ENCODE peak calls at places on chromosome 7, in five cellular contexts. V is fibroblast of lung, F is tibial artery, S is GM13976, I is cardiac fibroblast. M is an unnamed sample.

GRCh38 chr7:156820445-156821063 is 72.4 kb downstream of the LMBR1 start:
- DNase-seq in V (no peak), I (no peak), F (no peak), S (no peak), M (no peak)

GRCh38 chr7:81501220-81501619 is 268.6 kb downstream of the HGF start:
- DNase-seq in F (no peak), S (no peak), I (peak), V (peak), M (no peak)

GRCh38 chr7:19118896-19119301 is 1.5 kb upstream of the TWIST1 start:
- DNase-seq in F (no peak), S (no peak), V (no peak), I (no peak), M (no peak)

GRCh38 chr7:71687831-71688599 is 556.1 kb downstream of the GALNT17 start:
- DNase-seq in V (no peak), S (no peak), I (no peak), F (no peak), M (no peak)

GRCh38 chr7:114468844-114469243 is 54.2 kb downstream of the FOXP2 start:
- DNase-seq in I (peak), F (no peak), S (no peak), V (peak), M (no peak)

GRCh38 chr7:329691-330281 is 39.8 kb downstream of the FOXL3 start:
- DNase-seq in S (no peak), I (no peak), F (no peak), V (no peak), M (no peak)

GRCh38 chr7:28748934-28749584 is 209.1 kb downstream of the TRIL start:
- DNase-seq in F (peak), S (peak), I (no peak), V (peak), M (no peak)

GRCh38 chr7:8440670-8441069 is 7.3 kb downstream of the NXPH1 start:
- DNase-seq in V (no peak), S (no peak), F (no peak), I (no peak), M (no peak)

GRCh38 chr7:112056409-112056808 is 149.8 kb downstream of the DOCK4 start:
- DNase-seq in S (peak), I (peak), V (no peak), F (no peak), M (no peak)

GRCh38 chr7:87328281-87328680 is 17.2 kb upstream of the CROT start:
- DNase-seq in F (no peak), I (peak), V (peak), S (no peak), M (peak)

GRCh38 chr7:101754432-101755159 is 62.8 kb upstream of the CUX1 start:
- DNase-seq in S (no peak), F (no peak), I (peak), V (peak), M (no peak)

GRCh38 chr7:31432166-31432565 is 81.7 kb upstream of the ITPRID1 start:
- DNase-seq in S (no peak), I (no peak), V (no peak), F (no peak), M (no peak)

GRCh38 chr7:132225216-132226030 is 350.8 kb downstream of the PLXNA4 start:
- DNase-seq in I (no peak), F (no peak), V (no peak), S (no peak), M (no peak)

GRCh38 chr7:132066776-132067175 is 509.5 kb downstream of the PLXNA4 start:
- DNase-seq in I (peak), F (no peak), V (peak), S (no peak), M (no peak)

GRCh38 chr7:82760831-82761230 is 317.3 kb upstream of the CACNA2D1 start:
- DNase-seq in F (no peak), S (no peak), I (no peak), V (peak), M (no peak)

GRCh38 chr7:114874170-114874569 is 47.7 kb upstream of the MDFIC start:
- DNase-seq in V (no peak), S (no peak), F (no peak), I (no peak), M (no peak)

GRCh38 chr7:84697506-84697905 is 489.4 kb downstream of the SEMA3D start:
- DNase-seq in I (peak), S (no peak), V (peak), F (no peak), M (peak)

GRCh38 chr7:17402628-17403278 is 104.3 kb downstream of the AHR start:
- DNase-seq in S (peak), F (no peak), V (no peak), I (no peak), M (no peak)

GRCh38 chr7:139842414-139843210 is 13.5 kb downstream of the TBXAS1 start:
- DNase-seq in F (no peak), S (peak), V (no peak), I (peak), M (no peak)

GRCh38 chr7:44618754-44619153 is 12.3 kb downstream of the OGDH start:
- DNase-seq in V (peak), S (no peak), F (no peak), I (no peak), M (no peak)

GRCh38 chr7:37832194-37832593 is 16.2 kb upstream of the NME8 start:
- DNase-seq in F (peak), I (peak), V (peak), S (peak), M (no peak)

GRCh38 chr7:43868181-43868580 is 1.1 kb downstream of the MRPS24 start:
- DNase-seq in F (no peak), I (no peak), S (no peak), V (no peak), M (no peak)

GRCh38 chr7:116985575-116985974 is 32.3 kb downstream of the ST7 start:
- DNase-seq in F (no peak), I (no peak), V (no peak), S (no peak), M (no peak)

GRCh38 chr7:98024075-98024474 is 34.1 kb upstream of the OCM2 start:
- DNase-seq in I (no peak), V (no peak), S (no peak), F (no peak), M (no peak)

GRCh38 chr7:51012569-51013217 is 230.0 kb upstream of the GRB10 start:
- DNase-seq in I (no peak), V (no peak), F (no peak), S (peak), M (no peak)

GRCh38 chr7:90817846-90818245 is 221.7 kb downstream of the CDK14 start:
- DNase-seq in F (no peak), S (no peak), V (peak), I (no peak), M (no peak)

GRCh38 chr7:80705164-80705781 is 66.8 kb downstream of the CD36 start:
- DNase-seq in S (no peak), F (no peak), V (no peak), I (no peak), M (no peak)

GRCh38 chr7:139913006-139913405 is 83.9 kb downstream of the TBXAS1 start:
- DNase-seq in S (no peak), F (no peak), I (peak), V (peak), M (no peak)

GRCh38 chr7:44309271-44310091 is 15.9 kb downstream of the CAMK2B start:
- DNase-seq in F (no peak), I (peak), S (peak), V (peak), M (no peak)

GRCh38 chr7:95434501-95435421 is at the start of gene PON2:
- DNase-seq in I (peak), F (peak), V (peak), S (peak), M (peak)

GRCh38 chr7:116525298-116525912 is 569 bp downstream of the CAV1 start:
- DNase-seq in F (peak), V (no peak), I (peak), S (peak), M (no peak)

GRCh38 chr7:136228185-136228584 is 251.0 kb upstream of the MTPN start:
- DNase-seq in I (no peak), F (no peak), S (no peak), V (no peak), M (peak)

GRCh38 chr7:148800677-148801076 is 83.4 kb downstream of the EZH2 start:
- DNase-seq in V (no peak), S (no peak), F (no peak), I (no peak), M (no peak)

DNA sequence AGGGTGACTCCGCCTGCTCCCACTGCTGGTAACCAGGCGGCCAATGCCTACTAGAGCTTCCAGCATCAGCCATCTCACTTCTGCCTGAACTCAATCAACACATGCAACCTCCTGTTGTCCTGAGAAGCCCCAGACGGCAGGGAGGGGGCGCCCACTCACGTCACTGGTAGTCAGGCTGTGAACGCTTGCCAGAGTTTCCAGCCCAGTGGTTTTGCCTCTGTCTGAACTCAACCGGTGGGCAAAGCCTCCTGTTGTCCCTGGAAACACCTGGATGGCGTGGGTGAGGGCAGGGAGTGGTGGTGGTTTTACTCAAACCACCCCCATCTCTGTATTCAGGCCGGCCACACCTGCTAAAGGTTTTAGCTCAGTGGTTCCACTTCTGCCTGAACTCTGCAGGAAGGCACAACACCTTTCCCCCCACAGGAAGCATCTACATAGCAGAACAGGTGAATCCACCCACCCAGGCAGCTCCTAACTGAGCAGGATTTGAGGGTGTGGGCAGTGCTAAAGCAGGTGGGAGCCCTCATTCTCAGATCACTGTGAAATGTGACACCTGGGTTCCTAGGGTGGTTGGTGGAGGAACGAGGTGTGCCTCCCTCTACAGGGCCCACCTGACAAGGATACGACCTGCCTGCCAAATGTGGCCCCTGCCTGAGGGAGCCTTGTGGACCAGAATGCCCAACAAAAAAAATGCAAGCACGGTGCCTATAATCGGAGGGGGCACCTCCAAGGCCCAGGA is 563.0 kb upstream of the SEMA3D start:
- DNase-seq in S (no peak), F (no peak), I (no peak), V (no peak), M (no peak)
- TF ChIP-seq CTCF in S (no peak), F (no peak), I (no peak), V (no peak), M (no peak)

GRCh38 chr7:79272066-79272669 is 181.3 kb downstream of the MAGI2 start:
- DNase-seq in V (peak), I (peak), S (peak), F (no peak), M (no peak)
- TF ChIP-seq CTCF in V (peak), I (peak), S (peak), F (peak), M (peak)

GRCh38 chr7:151211155-151211772 is 976 bp upstream of the H2BK1 start:
- DNase-seq in V (no peak), S (no peak), I (no peak), F (no peak), M (no peak)
- TF ChIP-seq CTCF in V (no peak), S (no peak), I (no peak), F (no peak), M (no peak)

GRCh38 chr7:10704653-10705052 is 269.0 kb upstream of the PHF14 start:
- DNase-seq in I (no peak), V (no peak), S (no peak), F (no peak), M (no peak)

GRCh38 chr7:10703981-10704380 is 269.7 kb upstream of the PHF14 start:
- DNase-seq in I (no peak), F (no peak), V (no peak), S (no peak), M (no peak)

GRCh38 chr7:10707519-10707918 is 266.2 kb upstream of the PHF14 start:
- DNase-seq in S (no peak), V (peak), I (no peak), F (no peak), M (no peak)

GRCh38 chr7:10706875-10707493 is 266.7 kb upstream of the PHF14 start:
- DNase-seq in S (peak), I (no peak), F (no peak), V (no peak), M (no peak)

GRCh38 chr7:10708447-10708846 is 265.2 kb upstream of the PHF14 start:
- DNase-seq in I (no peak), F (no peak), S (no peak), V (no peak), M (no peak)
- TF ChIP-seq CTCF in I (no peak), F (no peak), S (no peak), V (no peak), M (no peak)

GRCh38 chr7:74579800-74580685 is 77.5 kb upstream of the GTF2I start:
- DNase-seq in S (no peak), V (peak), F (peak), I (peak), M (no peak)
- TF ChIP-seq CTCF in S (no peak), V (no peak), F (no peak), I (no peak), M (no peak)

GRCh38 chr7:48140001-48140681 is 31.1 kb upstream of the ABCA13 start:
- DNase-seq in F (no peak), I (peak), S (no peak), V (peak), M (peak)
- TF ChIP-seq CTCF in F (no peak), I (no peak), S (no peak), V (no peak), M (no peak)

GRCh38 chr7:107661865-107662379 is 1.3 kb downstream of the SLC26A4 start:
- DNase-seq in S (no peak), V (no peak), I (no peak), F (no peak), M (no peak)

GRCh38 chr7:107660381-107661080 is at the start of gene SLC26A4:
- DNase-seq in I (no peak), S (peak), F (no peak), V (no peak), M (no peak)

GRCh38 chr7:107663196-107663595 is 2.6 kb downstream of the SLC26A4 start:
- DNase-seq in I (no peak), F (no peak), S (no peak), V (no peak), M (no peak)

GRCh38 chr7:107659666-107660065 is 962 bp upstream of the SLC26A4 start:
- DNase-seq in V (peak), S (no peak), I (peak), F (no peak), M (no peak)

GRCh38 chr7:107661081-107661864 is 645 bp downstream of the SLC26A4 start:
- DNase-seq in F (peak), S (peak), I (peak), V (peak), M (no peak)
- TF ChIP-seq CTCF in F (no peak), S (peak), I (peak), V (no peak), M (peak)

DNA sequence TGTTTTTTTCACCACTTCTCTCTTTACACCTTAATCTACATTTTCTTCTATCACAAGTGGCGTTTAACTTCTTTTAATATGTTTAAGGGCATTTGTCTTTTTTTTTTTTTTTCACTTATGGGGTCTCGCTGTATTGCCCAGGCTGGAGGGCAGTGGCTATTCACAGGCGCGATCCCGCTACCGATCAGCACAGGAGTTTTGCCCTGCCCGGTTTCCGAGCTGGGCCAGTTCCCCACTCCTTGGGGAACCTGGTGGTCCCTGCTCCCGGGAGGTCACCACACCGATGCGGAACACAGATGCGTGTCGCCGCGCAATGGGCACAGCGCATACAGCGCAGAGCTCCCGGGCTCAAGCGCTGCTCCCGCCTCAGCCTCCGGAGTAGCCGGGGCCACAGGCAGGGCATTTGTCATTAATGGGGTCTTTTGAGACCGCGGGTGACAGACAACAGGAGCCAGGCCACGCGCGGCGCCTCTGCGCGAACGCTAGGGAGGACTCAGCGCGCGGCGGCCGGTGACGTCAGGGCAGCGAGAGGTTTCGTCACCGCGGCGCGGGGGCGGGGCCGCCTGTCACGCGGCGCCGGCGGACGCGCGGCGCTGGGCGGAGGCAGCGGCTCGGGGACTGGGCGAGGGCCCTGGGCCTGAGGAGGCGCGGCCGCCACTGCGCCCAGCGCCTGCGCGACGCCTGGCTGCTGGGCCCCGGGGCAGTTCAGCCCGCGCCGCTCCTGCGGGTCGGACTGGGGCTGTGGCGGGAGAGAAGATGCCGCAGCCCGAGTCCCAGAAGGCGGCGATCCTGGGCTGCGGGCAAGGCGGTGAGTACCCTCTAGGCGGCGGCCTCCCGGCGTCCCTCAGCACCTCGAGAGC is at the start of gene GALNT11:
- DNase-seq in S (peak), F (peak), V (peak), I (peak), M (peak)
- TF ChIP-seq CTCF in S (peak), F (peak), V (no peak), I (peak), M (peak)